ENCODE peak calls at places on chromosomes 16 and 17, in eight cellular contexts. R, Q, D, W, E, X, N and H are unnamed samples.

GRCh38 chr16:19929062-19929511 is 44.4 kb upstream of the GPRC5B start:
- DNase-seq in R (no peak), Q (no peak), D (no peak), W (no peak), E (no peak), X (no peak), N (no peak), H (no peak)

GRCh38 chr16:85563515-85564276 is 49.4 kb upstream of the GSE1 start:
- DNase-seq in R (peak), Q (peak), D (peak), W (no peak), E (no peak), X (peak), N (no peak), H (peak)

GRCh38 chr16:79801550-79802090 is 201.1 kb upstream of the MAF start:
- DNase-seq in R (no peak), Q (no peak), D (no peak), W (no peak), E (no peak), X (no peak), N (no peak), H (no peak)

GRCh38 chr17:48456584-48456983 is 26.6 kb upstream of the SKAP1 start:
- DNase-seq in R (peak), Q (peak), D (peak), W (no peak), E (peak), X (no peak), N (no peak), H (no peak)

GRCh38 chr17:80877095-80877828 is 114.4 kb upstream of the CHMP6 start:
- DNase-seq in R (peak), Q (no peak), D (no peak), W (no peak), E (no peak), X (no peak), N (peak), H (peak)

GRCh38 chr16:26905336-26905735 is 161.4 kb upstream of the C16orf82 start:
- DNase-seq in R (no peak), Q (no peak), D (peak), W (no peak), E (no peak), X (no peak), N (no peak), H (no peak)

GRCh38 chr16:24539850-24540484 is 601 bp downstream of the RBBP6 start:
- DNase-seq in R (no peak), Q (peak), D (peak), W (no peak), E (no peak), X (peak), N (peak), H (peak)

GRCh38 chr16:70737377-70738082 is 51.7 kb upstream of the MTSS2 start:
- DNase-seq in R (no peak), Q (no peak), D (peak), W (no peak), E (no peak), X (no peak), N (peak), H (no peak)

GRCh38 chr17:49567104-49567521 is 8.6 kb upstream of the NXPH3 start:
- DNase-seq in R (no peak), Q (no peak), D (no peak), W (no peak), E (no peak), X (no peak), N (no peak), H (no peak)

DNA sequence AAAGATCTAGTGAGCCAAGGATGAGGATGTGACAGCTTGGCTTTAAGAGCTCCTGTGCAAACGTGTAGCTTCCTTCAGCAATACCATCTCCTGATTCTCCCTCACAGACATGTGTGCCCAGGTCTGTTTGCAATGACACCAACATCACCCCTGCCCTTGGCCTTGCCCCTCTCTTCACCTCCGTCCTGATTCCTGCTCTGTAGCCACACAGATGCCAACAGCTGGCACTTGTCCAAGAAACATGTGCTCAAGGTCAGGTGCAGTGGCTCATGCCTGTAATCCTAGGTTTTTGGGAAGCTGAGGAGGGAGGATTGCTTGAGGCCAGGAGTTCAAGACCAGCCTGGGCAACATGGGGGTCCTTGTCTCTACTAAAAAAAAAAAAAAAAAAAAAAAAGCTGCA is 103.8 kb upstream of the CRHR1 start:
- DNase-seq in R (no peak), Q (no peak), D (no peak), W (no peak), E (no peak), X (no peak), N (no peak), H (no peak)
- TF ChIP-seq CTCF in R (no peak), Q (no peak), D (no peak), W (no peak), E (no peak), X (no peak), N (no peak), H (no peak)

GRCh38 chr17:1712271-1712670 is 2.1 kb upstream of the TLCD2 start:
- DNase-seq in R (no peak), Q (no peak), D (no peak), W (no peak), E (no peak), X (no peak), N (no peak), H (no peak)

GRCh38 chr17:1713160-1713877 is 3.1 kb upstream of the TLCD2 start:
- DNase-seq in R (no peak), Q (no peak), D (no peak), W (no peak), E (no peak), X (no peak), N (no peak), H (no peak)

GRCh38 chr17:1714980-1715802 is 5.0 kb upstream of the TLCD2 start:
- DNase-seq in R (peak), Q (peak), D (peak), W (peak), E (peak), X (peak), N (peak), H (peak)

GRCh38 chr17:1714488-1714979 is 4.4 kb upstream of the TLCD2 start:
- DNase-seq in R (peak), Q (peak), D (peak), W (peak), E (peak), X (peak), N (no peak), H (peak)

GRCh38 chr17:1713878-1714487 is 3.8 kb upstream of the TLCD2 start:
- DNase-seq in R (peak), Q (peak), D (peak), W (peak), E (peak), X (peak), N (no peak), H (no peak)
- TF ChIP-seq CTCF in R (peak), Q (peak), D (peak), W (peak), E (peak), X (peak), N (no peak), H (no peak)

GRCh38 chr17:72693956-72694355 is 398.5 kb downstream of the SLC39A11 start:
- DNase-seq in R (no peak), Q (no peak), D (no peak), W (no peak), E (no peak), X (no peak), N (no peak), H (no peak)

GRCh38 chr17:72696156-72696555 is 396.3 kb downstream of the SLC39A11 start:
- DNase-seq in R (no peak), Q (no peak), D (no peak), W (no peak), E (no peak), X (no peak), N (no peak), H (no peak)

GRCh38 chr17:72699566-72699965 is 392.9 kb downstream of the SLC39A11 start:
- DNase-seq in R (no peak), Q (no peak), D (no peak), W (no peak), E (no peak), X (no peak), N (no peak), H (no peak)

GRCh38 chr17:72700226-72700625 is 392.3 kb downstream of the SLC39A11 start:
- DNase-seq in R (no peak), Q (no peak), D (no peak), W (no peak), E (no peak), X (no peak), N (no peak), H (no peak)

DNA sequence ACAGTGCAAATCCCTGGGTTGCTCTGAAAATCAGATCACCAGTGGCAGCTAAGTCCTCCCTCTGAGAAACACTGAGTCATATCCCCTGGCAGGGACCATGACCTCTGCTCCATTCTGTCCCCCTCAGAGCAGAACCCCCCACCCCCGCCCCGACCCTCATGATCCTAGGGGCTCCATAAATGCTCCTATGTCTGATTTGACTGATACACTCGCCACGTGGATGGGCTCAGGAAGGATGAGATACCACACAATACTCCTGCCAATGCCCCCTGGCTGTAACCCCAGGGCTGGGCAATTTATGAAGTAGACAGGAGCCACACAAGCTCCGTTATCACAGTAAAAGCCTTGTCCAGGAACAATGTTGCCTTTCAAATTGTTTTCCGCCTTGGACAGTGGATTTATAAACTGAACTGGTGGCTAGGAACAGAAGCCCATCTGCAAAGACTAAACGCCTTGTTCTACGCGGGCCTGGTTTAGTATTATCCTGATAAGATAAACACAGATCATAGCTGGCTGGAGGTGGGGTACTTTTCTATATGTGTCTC is 394.8 kb downstream of the SLC39A11 start:
- DNase-seq in R (no peak), Q (no peak), D (no peak), W (no peak), E (no peak), X (no peak), N (no peak), H (no peak)
- TF ChIP-seq CTCF in R (no peak), Q (no peak), D (peak), W (no peak), E (no peak), X (no peak), N (no peak), H (no peak)

DNA sequence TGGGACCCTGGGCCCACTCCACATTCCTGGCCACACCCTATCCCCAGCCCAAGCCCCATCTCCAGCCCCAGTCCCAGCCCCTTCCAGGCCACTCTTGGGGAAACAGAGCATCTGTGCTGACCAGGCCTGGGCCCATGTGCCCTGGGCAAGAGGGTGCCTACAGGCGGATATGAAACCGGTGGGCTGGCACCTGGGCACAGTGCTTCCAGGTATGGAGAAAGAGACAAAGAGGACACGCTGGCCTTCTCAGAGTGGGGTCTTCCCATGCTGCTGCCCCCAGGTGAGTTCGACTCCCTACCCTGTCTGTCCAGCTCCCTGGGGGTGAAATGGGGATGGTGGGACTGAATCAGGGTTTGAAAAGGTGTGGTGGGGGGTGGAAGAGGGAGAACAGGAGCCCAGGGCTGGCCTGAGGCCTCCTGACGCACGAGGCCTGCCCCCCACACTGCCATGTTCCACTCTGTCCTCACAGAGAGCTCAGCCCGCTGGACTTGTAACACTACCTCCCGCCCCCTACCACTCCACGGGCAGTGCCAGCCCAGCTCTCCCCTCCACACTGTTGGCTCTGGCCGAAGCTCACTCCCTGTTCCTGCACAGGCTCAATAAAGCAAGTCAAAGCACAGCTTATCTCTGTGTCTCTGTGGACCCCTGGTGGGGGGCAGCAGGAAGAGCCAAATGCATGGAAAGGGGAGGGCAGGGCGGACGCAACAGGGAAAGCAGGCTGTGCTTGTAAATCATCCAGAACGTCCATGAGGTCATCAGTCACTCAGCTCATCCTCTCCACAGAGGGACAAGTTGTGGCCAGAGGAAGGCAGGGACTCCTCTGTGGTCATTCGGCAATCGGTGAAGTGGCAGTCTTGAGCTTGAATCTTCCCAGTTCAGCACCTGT is 71.1 kb upstream of the TMEM97 start:
- DNase-seq in R (peak), Q (no peak), D (no peak), W (no peak), E (no peak), X (peak), N (no peak), H (no peak)
- TF ChIP-seq CTCF in R (peak), Q (no peak), D (peak), W (no peak), E (no peak), X (peak), N (no peak), H (no peak)

GRCh38 chr16:21301895-21302291 is 23.8 kb upstream of the CRYM start:
- DNase-seq in R (no peak), Q (no peak), D (peak), W (no peak), E (no peak), X (no peak), N (no peak), H (no peak)
- TF ChIP-seq CTCF in R (no peak), Q (no peak), D (peak), W (no peak), E (no peak), X (no peak), N (no peak), H (no peak)

DNA sequence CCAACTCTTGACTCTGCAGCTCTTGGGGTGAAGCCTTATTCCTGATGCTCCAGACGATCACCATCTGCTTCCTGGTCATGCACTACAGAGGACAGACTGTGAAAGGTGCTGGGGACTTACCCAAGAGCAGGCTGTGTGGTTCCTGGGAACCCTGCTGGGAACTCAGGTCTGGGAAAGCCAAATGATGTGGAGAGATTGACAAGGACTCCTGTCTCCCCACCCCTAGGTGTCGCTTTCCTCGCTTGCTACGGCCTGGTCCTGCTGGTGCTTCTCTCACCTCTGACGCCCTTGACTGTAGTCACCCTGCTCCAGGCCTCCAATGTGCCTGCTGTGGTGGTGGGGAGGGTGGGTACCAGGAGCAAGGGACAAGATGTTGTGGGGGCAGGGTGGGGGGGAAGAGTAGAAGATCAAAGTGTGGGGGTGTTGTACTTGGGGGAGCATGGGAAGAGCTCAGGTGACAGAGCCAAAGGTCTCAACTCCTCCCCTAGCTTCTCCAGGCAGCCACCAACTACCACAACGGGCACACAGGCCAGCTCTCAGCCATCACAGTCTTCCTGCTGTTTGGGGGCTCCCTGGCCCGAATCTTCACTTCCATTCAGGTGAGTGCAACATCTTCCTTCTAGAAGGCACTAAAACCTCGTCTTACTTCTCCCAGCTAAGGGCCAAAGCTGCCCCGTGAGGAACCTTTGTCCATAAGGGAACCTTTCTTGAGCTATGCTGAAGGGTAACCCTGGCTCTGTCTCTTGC is 3.0 kb downstream of the SOX15 start:
- DNase-seq in R (peak), Q (peak), D (no peak), W (no peak), E (peak), X (no peak), N (no peak), H (no peak)
- TF ChIP-seq CTCF in R (peak), Q (peak), D (peak), W (peak), E (peak), X (no peak), N (no peak), H (no peak)